ENCODE peak calls at places on chromosomes 5 and 9, in seven cellular contexts. One of them, this sample, is unnamed. For H3K27me3, the result is how much of the 10 kb centered on the place peaks cover.

GRCh38 chr9:86126998-86127972 is 27.9 kb upstream of the GOLM1 start:
- DNase-seq in tibial artery: peak
- DNase-seq in stomach: peak
- DNase-seq in uterus: no peak
- DNase-seq in ovary: peak
- DNase-seq in adrenal gland: peak
- DNase-seq in MM.1S: peak
- DNase-seq in this sample: no peak

GRCh38 chr5:6399978-6400910 is 21.9 kb upstream of the MED10 start:
- DNase-seq in adrenal gland: no peak
- DNase-seq in MM.1S: no peak
- DNase-seq in uterus: no peak
- DNase-seq in ovary: no peak
- DNase-seq in tibial artery: no peak
- DNase-seq in stomach: no peak
- DNase-seq in this sample: no peak

GRCh38 chr9:128637656-128638055 is 19.0 kb downstream of the DYNC2I2 start:
- DNase-seq in stomach: no peak
- DNase-seq in MM.1S: no peak
- DNase-seq in uterus: no peak
- DNase-seq in ovary: no peak
- DNase-seq in adrenal gland: no peak
- DNase-seq in tibial artery: no peak
- DNase-seq in this sample: peak

GRCh38 chr5:5658226-5658625 is 235.7 kb downstream of the ICE1 start:
- DNase-seq in adrenal gland: peak
- DNase-seq in ovary: no peak
- DNase-seq in uterus: peak
- DNase-seq in stomach: no peak
- DNase-seq in tibial artery: peak
- DNase-seq in MM.1S: peak
- DNase-seq in this sample: no peak

GRCh38 chr5:58127486-58128220 is 332.2 kb downstream of the PLK2 start:
- DNase-seq in adrenal gland: no peak
- DNase-seq in MM.1S: no peak
- DNase-seq in stomach: peak
- DNase-seq in uterus: no peak
- DNase-seq in tibial artery: no peak
- DNase-seq in ovary: peak
- DNase-seq in this sample: no peak

GRCh38 chr5:976849-977751 is 31.5 kb upstream of the NKD2 start:
- DNase-seq in uterus: no peak
- DNase-seq in tibial artery: no peak
- DNase-seq in adrenal gland: no peak
- DNase-seq in MM.1S: no peak
- DNase-seq in stomach: no peak
- DNase-seq in ovary: no peak
- DNase-seq in this sample: no peak

GRCh38 chr9:82054264-82055015 is 65.9 kb downstream of the SPATA31D1 start:
- DNase-seq in adrenal gland: no peak
- DNase-seq in MM.1S: no peak
- DNase-seq in ovary: no peak
- DNase-seq in stomach: no peak
- DNase-seq in uterus: no peak
- DNase-seq in tibial artery: no peak
- DNase-seq in this sample: no peak

GRCh38 chr5:91484662-91485061 is 101.5 kb upstream of the ARRDC3 start:
- DNase-seq in adrenal gland: no peak
- DNase-seq in stomach: no peak
- DNase-seq in uterus: no peak
- DNase-seq in MM.1S: no peak
- DNase-seq in ovary: no peak
- DNase-seq in tibial artery: no peak
- DNase-seq in this sample: no peak

GRCh38 chr5:541148-541887 is 17.1 kb upstream of the SLC9A3 start:
- DNase-seq in uterus: no peak
- DNase-seq in ovary: peak
- DNase-seq in stomach: no peak
- DNase-seq in MM.1S: no peak
- DNase-seq in adrenal gland: no peak
- DNase-seq in tibial artery: no peak
- DNase-seq in this sample: peak

GRCh38 chr5:2749514-2750025 is 1.9 kb downstream of the IRX2 start:
- DNase-seq in stomach: no peak
- DNase-seq in MM.1S: no peak
- DNase-seq in adrenal gland: no peak
- DNase-seq in tibial artery: no peak
- DNase-seq in ovary: no peak
- DNase-seq in uterus: no peak
- DNase-seq in this sample: no peak

GRCh38 chr5:161546463-161547301 is at the start of gene GABRB2:
- DNase-seq in MM.1S: peak
- DNase-seq in stomach: peak
- DNase-seq in tibial artery: peak
- DNase-seq in uterus: no peak
- DNase-seq in adrenal gland: peak
- DNase-seq in ovary: no peak
- DNase-seq in this sample: no peak

GRCh38 chr5:179731791-179732411 is 721 bp upstream of the MAML1 start:
- DNase-seq in uterus: peak
- DNase-seq in ovary: peak
- DNase-seq in adrenal gland: peak
- DNase-seq in MM.1S: no peak
- DNase-seq in tibial artery: peak
- DNase-seq in stomach: no peak
- DNase-seq in this sample: no peak

GRCh38 chr5:76029739-76030138 is 53.4 kb upstream of the SV2C start:
- DNase-seq in stomach: no peak
- DNase-seq in uterus: no peak
- DNase-seq in tibial artery: no peak
- DNase-seq in adrenal gland: no peak
- DNase-seq in ovary: no peak
- DNase-seq in MM.1S: no peak
- DNase-seq in this sample: no peak

GRCh38 chr5:167642779-167643517 is 648.5 kb upstream of the WWC1 start:
- DNase-seq in ovary: no peak
- DNase-seq in adrenal gland: no peak
- DNase-seq in uterus: no peak
- DNase-seq in MM.1S: no peak
- DNase-seq in tibial artery: no peak
- DNase-seq in stomach: no peak
- DNase-seq in this sample: no peak

GRCh38 chr9:114668146-114668545 is 10.5 kb upstream of the TEX53 start:
- DNase-seq in uterus: no peak
- DNase-seq in adrenal gland: no peak
- DNase-seq in tibial artery: no peak
- DNase-seq in ovary: no peak
- DNase-seq in stomach: no peak
- DNase-seq in MM.1S: no peak
- DNase-seq in this sample: no peak

GRCh38 chr9:4324513-4324912 is 24.6 kb upstream of the GLIS3 start:
- DNase-seq in tibial artery: no peak
- DNase-seq in stomach: no peak
- DNase-seq in MM.1S: no peak
- DNase-seq in uterus: peak
- DNase-seq in adrenal gland: peak
- DNase-seq in ovary: no peak
- DNase-seq in this sample: no peak

GRCh38 chr9:81737871-81738507 is 48.6 kb upstream of the TLE1 start:
- DNase-seq in stomach: peak
- DNase-seq in MM.1S: no peak
- DNase-seq in ovary: no peak
- DNase-seq in adrenal gland: peak
- DNase-seq in uterus: no peak
- DNase-seq in tibial artery: peak
- DNase-seq in this sample: no peak

GRCh38 chr9:135275163-135275925 is 187.9 kb downstream of the OLFM1 start:
- DNase-seq in adrenal gland: no peak
- DNase-seq in ovary: no peak
- DNase-seq in MM.1S: no peak
- DNase-seq in uterus: no peak
- DNase-seq in stomach: peak
- DNase-seq in tibial artery: no peak
- DNase-seq in this sample: no peak

GRCh38 chr5:59562756-59563389 is 330.7 kb downstream of the PDE4D start:
- DNase-seq in stomach: peak
- DNase-seq in tibial artery: no peak
- DNase-seq in uterus: no peak
- DNase-seq in MM.1S: peak
- DNase-seq in ovary: no peak
- DNase-seq in adrenal gland: no peak
- DNase-seq in this sample: no peak

GRCh38 chr5:170049713-170050112 is 56.0 kb upstream of the FOXI1 start:
- DNase-seq in stomach: no peak
- DNase-seq in tibial artery: no peak
- DNase-seq in ovary: no peak
- DNase-seq in MM.1S: no peak
- DNase-seq in uterus: no peak
- DNase-seq in adrenal gland: no peak
- DNase-seq in this sample: no peak

DNA sequence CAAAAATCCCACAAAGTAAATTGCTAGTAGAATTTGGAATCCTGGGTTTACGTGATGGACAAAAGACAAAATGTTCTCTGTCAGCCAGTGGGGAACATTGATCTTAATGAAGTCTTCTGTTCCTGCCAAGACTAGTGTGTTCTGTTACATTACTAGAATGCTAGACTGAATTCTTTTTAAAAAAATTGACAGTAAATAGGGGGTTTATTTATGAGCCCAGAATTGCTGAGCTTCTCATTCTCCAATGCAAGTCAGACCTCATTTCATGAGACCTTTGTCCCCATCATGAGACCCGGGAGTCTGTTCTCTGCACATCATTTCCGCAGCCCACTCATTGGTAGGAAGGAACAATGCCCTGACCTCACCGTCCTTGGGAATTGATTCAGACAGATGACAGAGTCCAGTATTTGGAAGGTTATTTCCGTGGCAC is 173.8 kb upstream of the OTULINL start:
- DNase-seq in uterus: no peak
- DNase-seq in stomach: no peak
- DNase-seq in ovary: no peak
- DNase-seq in adrenal gland: peak
- DNase-seq in MM.1S: no peak
- DNase-seq in tibial artery: no peak
- DNase-seq in this sample: no peak
- H3K27ac ChIP-seq in uterus: peak
- H3K27ac ChIP-seq in stomach: peak
- H3K27ac ChIP-seq in ovary: peak
- H3K27ac ChIP-seq in adrenal gland: no peak
- H3K27ac ChIP-seq in MM.1S: no peak
- H3K27ac ChIP-seq in tibial artery: no peak
- H3K27ac ChIP-seq in this sample: no peak

GRCh38 chr5:95620870-95621838 is 1.3 kb downstream of the GPR150 start:
- DNase-seq in adrenal gland: no peak
- DNase-seq in tibial artery: no peak
- DNase-seq in stomach: peak
- DNase-seq in uterus: peak
- DNase-seq in ovary: no peak
- DNase-seq in MM.1S: no peak
- DNase-seq in this sample: no peak

GRCh38 chr5:95620030-95620869 is at the start of gene GPR150:
- DNase-seq in tibial artery: no peak
- DNase-seq in adrenal gland: peak
- DNase-seq in stomach: peak
- DNase-seq in ovary: no peak
- DNase-seq in uterus: peak
- DNase-seq in MM.1S: peak
- DNase-seq in this sample: peak

GRCh38 chr5:95619096-95619495 is 791 bp upstream of the GPR150 start:
- DNase-seq in adrenal gland: no peak
- DNase-seq in ovary: no peak
- DNase-seq in tibial artery: no peak
- DNase-seq in stomach: no peak
- DNase-seq in MM.1S: no peak
- DNase-seq in uterus: no peak
- DNase-seq in this sample: no peak

GRCh38 chr5:95621839-95622629 is 2.1 kb downstream of the GPR150 start:
- DNase-seq in stomach: no peak
- DNase-seq in adrenal gland: no peak
- DNase-seq in ovary: no peak
- DNase-seq in MM.1S: no peak
- DNase-seq in uterus: no peak
- DNase-seq in tibial artery: no peak
- DNase-seq in this sample: no peak

DNA sequence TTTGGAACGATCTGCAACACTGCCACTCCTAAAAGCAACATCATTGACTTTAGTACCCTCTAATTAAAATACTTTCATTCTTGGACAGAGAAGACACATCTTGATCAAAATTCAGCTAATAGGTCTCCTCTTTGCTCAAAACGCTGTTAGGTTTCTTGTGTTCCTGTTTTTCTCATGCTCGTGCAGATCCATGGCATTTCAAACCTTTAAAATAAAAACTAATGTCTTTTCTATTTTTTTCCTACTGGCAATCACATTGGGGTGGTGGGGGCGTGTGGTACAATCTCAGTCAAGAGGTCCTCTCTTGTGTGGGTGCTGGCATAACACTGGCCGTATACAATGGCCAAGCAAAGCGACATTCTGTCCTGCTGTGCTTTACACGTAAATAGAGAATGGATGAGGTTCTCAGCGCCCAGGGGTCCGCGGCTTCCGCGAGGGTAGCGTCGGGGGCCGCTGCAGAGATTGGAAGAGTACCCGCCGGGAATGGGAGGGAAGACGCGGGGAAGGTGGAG is 313 bp upstream of the GPR150 start:
- DNase-seq in uterus: no peak
- DNase-seq in stomach: no peak
- DNase-seq in MM.1S: no peak
- DNase-seq in ovary: no peak
- DNase-seq in tibial artery: no peak
- DNase-seq in adrenal gland: no peak
- DNase-seq in this sample: no peak
- H3K27me3 ChIP-seq in uterus: under half
- H3K27me3 ChIP-seq in stomach: under half
- H3K27me3 ChIP-seq in MM.1S: under half
- H3K27me3 ChIP-seq in ovary: under half
- H3K27me3 ChIP-seq in tibial artery: under half
- H3K27me3 ChIP-seq in adrenal gland: under half
- H3K27me3 ChIP-seq in this sample: under half

DNA sequence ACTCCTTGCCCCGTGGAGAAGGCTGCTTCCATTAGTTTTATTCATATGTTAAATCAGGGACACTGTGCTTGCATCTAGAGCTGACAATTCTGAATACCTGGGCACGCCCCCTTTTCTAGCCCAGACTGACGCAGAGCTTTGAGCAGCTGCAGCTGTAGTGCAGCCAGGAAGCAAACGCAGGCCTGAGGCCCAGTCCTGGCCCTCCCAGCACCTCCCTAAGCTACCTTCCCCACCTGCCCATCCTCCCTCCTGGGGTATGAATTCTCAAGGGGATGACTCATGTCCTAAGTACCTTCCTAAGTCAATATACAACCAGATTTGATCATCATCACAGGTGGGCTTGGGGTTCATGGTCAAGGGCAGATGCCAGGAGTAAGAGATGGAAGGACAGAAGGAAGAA is 3.5 kb downstream of the PHF19 start:
- DNase-seq in MM.1S: peak
- DNase-seq in adrenal gland: no peak
- DNase-seq in tibial artery: no peak
- DNase-seq in stomach: no peak
- DNase-seq in uterus: no peak
- DNase-seq in ovary: no peak
- DNase-seq in this sample: peak
- H3K4me3 ChIP-seq in MM.1S: peak
- H3K4me3 ChIP-seq in adrenal gland: no peak
- H3K4me3 ChIP-seq in tibial artery: no peak
- H3K4me3 ChIP-seq in stomach: no peak
- H3K4me3 ChIP-seq in uterus: no peak
- H3K4me3 ChIP-seq in ovary: no peak
- H3K4me3 ChIP-seq in this sample: no peak

GRCh38 chr5:136018814-136019777 is 9.7 kb upstream of the TGFBI start:
- DNase-seq in adrenal gland: peak
- DNase-seq in stomach: no peak
- DNase-seq in MM.1S: no peak
- DNase-seq in tibial artery: peak
- DNase-seq in ovary: no peak
- DNase-seq in uterus: peak
- DNase-seq in this sample: no peak
- H3K27ac ChIP-seq in adrenal gland: no peak
- H3K27ac ChIP-seq in stomach: peak
- H3K27ac ChIP-seq in MM.1S: no peak
- H3K27ac ChIP-seq in tibial artery: peak
- H3K27ac ChIP-seq in ovary: no peak
- H3K27ac ChIP-seq in uterus: peak
- H3K27ac ChIP-seq in this sample: no peak